ENCODE peak calls at places on chromosomes 5 and 9, in seven cellular contexts. P, S, T, K, H, Y and Q are unnamed samples.

GRCh38 chr5:137401946-137402345 is 97.2 kb downstream of the SPOCK1 start:
- DNase-seq in T (no peak), K (no peak), Y (no peak), S (no peak), P (no peak), H (no peak), Q (no peak)

GRCh38 chr5:32172908-32173393 is 1.2 kb downstream of the GOLPH3 start:
- DNase-seq in H (no peak), P (no peak), Y (no peak), S (peak), T (no peak), K (no peak), Q (no peak)

GRCh38 chr5:59337240-59337639 is 556.3 kb downstream of the PDE4D start:
- DNase-seq in K (no peak), P (no peak), H (no peak), Y (no peak), S (no peak), T (peak), Q (no peak)

GRCh38 chr9:72979405-72980100 is 26.7 kb upstream of the ALDH1A1 start:
- DNase-seq in K (no peak), S (no peak), Y (no peak), T (no peak), P (no peak), H (no peak), Q (no peak)

GRCh38 chr9:119283118-119283794 is 86.0 kb downstream of the BRINP1 start:
- DNase-seq in K (peak), H (peak), T (no peak), S (peak), Y (no peak), P (no peak), Q (no peak)

GRCh38 chr9:121463026-121463827 is 36.4 kb downstream of the GGTA1 start:
- DNase-seq in H (peak), S (peak), K (peak), Y (no peak), P (no peak), T (peak), Q (no peak)

GRCh38 chr9:128190516-128191405 is 611 bp downstream of the CIZ1 start:
- DNase-seq in T (no peak), H (no peak), Y (peak), K (no peak), S (no peak), P (no peak), Q (peak)

GRCh38 chr5:74206571-74207550 is 433.7 kb downstream of the ENC1 start:
- DNase-seq in T (peak), K (peak), P (no peak), Y (peak), H (peak), S (peak), Q (no peak)

GRCh38 chr5:143030349-143030748 is 260.2 kb downstream of the ARHGAP26 start:
- DNase-seq in T (no peak), P (no peak), H (no peak), K (no peak), Y (no peak), S (no peak), Q (no peak)

GRCh38 chr9:86487222-86487841 is 133.1 kb upstream of the TUT7 start:
- DNase-seq in Y (no peak), S (peak), T (no peak), K (peak), H (peak), P (peak), Q (no peak)

GRCh38 chr9:137276757-137277328 is 683 bp upstream of the TOR4A start:
- DNase-seq in P (no peak), H (peak), T (peak), Y (peak), S (peak), K (peak), Q (peak)

GRCh38 chr5:146699129-146699528 is 179.4 kb downstream of the PPP2R2B start:
- DNase-seq in K (no peak), S (no peak), T (no peak), Y (no peak), P (no peak), H (no peak), Q (no peak)

GRCh38 chr9:31188496-31188895 is 1195.9 kb upstream of the ACO1 start:
- DNase-seq in P (no peak), K (no peak), Y (no peak), T (no peak), S (peak), H (no peak), Q (no peak)

GRCh38 chr9:78857371-78858225 is 560.7 kb downstream of the PSAT1 start:
- DNase-seq in Y (no peak), P (no peak), S (no peak), H (no peak), T (no peak), K (no peak), Q (no peak)

GRCh38 chr9:107548298-107549142 is 59.0 kb upstream of the KLF4 start:
- DNase-seq in Y (peak), S (peak), K (peak), P (no peak), T (no peak), H (peak), Q (no peak)

GRCh38 chr5:35488055-35488454 is 129.6 kb upstream of the SPEF2 start:
- DNase-seq in P (no peak), T (no peak), H (no peak), S (no peak), Y (no peak), K (no peak), Q (no peak)

GRCh38 chr5:127934791-127935256 is 148.7 kb upstream of the SLC12A2 start:
- DNase-seq in T (no peak), H (peak), S (peak), Y (no peak), K (peak), P (peak), Q (no peak)

GRCh38 chr9:129785866-129786265 is 17.1 kb upstream of the TOR1B start:
- DNase-seq in H (no peak), K (peak), S (no peak), P (no peak), Y (no peak), T (no peak), Q (no peak)

GRCh38 chr5:14873093-14873492 is 1.5 kb upstream of the ANKH start:
- DNase-seq in S (no peak), Y (no peak), P (no peak), H (no peak), T (no peak), K (no peak), Q (no peak)

GRCh38 chr9:130793589-130793988 is 41.5 kb upstream of the ABL1 start:
- DNase-seq in K (no peak), S (no peak), P (no peak), Y (no peak), T (no peak), H (no peak), Q (no peak)

GRCh38 chr5:32231929-32232328 is 57.8 kb upstream of the GOLPH3 start:
- DNase-seq in H (no peak), P (no peak), K (no peak), S (no peak), Y (no peak), T (no peak), Q (no peak)

GRCh38 chr9:38641142-38641541 is 20.7 kb upstream of the ANKRD18A start:
- DNase-seq in S (no peak), T (no peak), Y (no peak), K (no peak), H (no peak), P (no peak), Q (no peak)

GRCh38 chr5:157651623-157652376 is 438 bp downstream of the SOX30 start:
- DNase-seq in P (peak), K (peak), Y (peak), H (peak), T (peak), S (peak), Q (peak)

GRCh38 chr9:137138058-137138697 is 776 bp upstream of the GRIN1 start:
- DNase-seq in S (no peak), T (no peak), P (no peak), K (no peak), H (no peak), Y (no peak), Q (no peak)

GRCh38 chr9:98707158-98708102 is 1.3 kb downstream of the GABBR2 start:
- DNase-seq in T (peak), P (no peak), H (peak), K (peak), S (peak), Y (no peak), Q (peak)

GRCh38 chr5:422323-423232 is 20.4 kb upstream of the EXOC3 start:
- DNase-seq in P (no peak), H (no peak), K (no peak), T (peak), Y (no peak), S (no peak), Q (no peak)

GRCh38 chr5:176743136-176743827 is 67.1 kb upstream of the UNC5A start:
- DNase-seq in S (no peak), K (no peak), H (no peak), P (no peak), T (no peak), Y (no peak), Q (no peak)

DNA sequence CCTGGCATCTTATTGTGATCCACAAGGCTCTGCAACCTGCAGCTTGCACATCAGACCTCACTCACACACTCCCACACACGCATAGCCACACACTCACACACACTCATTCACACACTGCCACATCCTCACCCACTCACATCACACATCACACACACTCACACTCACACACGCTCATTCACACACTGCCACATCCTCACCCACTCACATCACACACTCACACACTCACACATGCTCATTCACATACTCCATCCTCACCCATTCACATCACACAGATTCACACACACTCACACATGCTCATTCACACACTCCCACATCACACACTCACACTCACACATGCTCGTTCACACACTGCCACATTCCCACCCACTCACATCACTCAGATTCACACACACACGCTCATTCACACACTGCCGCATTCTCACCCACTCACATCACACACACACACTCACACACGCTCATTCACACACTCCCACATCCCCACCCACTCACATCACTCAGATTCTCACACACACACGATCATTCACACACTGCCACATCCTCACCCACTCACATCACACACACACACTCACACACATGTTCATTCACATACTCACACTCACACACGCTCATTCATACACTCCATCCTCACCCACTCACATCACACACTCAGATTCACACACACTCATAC is 47.1 kb upstream of the RXRA start:
- DNase-seq in S (no peak), H (no peak), T (no peak), P (no peak), K (no peak), Y (no peak), Q (no peak)
- TF ChIP-seq CTCF in S (no peak), H (no peak), T (no peak), P (no peak), K (no peak), Y (no peak), Q (no peak)

GRCh38 chr5:37835400-37835973 is 4.4 kb downstream of the GDNF start:
- DNase-seq in T (no peak), K (no peak), P (no peak), S (no peak), Y (no peak), H (no peak), Q (no peak)
- H3K4me3 ChIP-seq in T (no peak), K (no peak), P (no peak), S (peak), Y (no peak), H (no peak), Q (no peak)

DNA sequence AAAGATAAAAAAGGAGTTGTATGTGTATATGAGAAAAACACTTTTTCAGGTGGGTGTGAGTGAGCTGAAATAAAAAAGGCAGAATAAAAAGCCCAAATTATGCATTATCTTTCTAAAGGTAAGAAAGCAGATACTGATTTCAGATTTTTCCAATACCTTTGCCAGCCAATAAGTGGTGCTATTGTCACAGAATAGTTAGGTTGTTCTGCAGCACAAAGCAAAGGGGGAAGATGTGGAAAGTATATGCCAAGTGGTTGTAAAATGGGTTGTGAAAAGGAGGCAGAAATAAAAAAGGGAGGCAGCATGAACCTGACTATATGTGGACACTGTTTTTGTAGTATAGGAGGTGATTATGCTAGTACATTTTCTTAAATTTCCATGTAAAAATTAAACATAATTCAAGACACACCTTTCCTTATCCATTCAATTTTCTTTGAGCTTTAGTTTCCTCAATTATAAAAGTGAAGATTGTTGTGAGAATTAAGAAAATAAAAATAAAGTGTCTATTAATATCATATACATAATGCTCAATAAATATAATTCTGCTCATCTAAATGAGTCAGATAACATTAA is 106.7 kb downstream of the SMIM15 start:
- DNase-seq in T (no peak), K (peak), S (peak), P (no peak), H (peak), Y (no peak), Q (peak)
- TF ChIP-seq CTCF in T (peak), K (peak), S (peak), P (peak), H (peak), Y (peak), Q (peak)

DNA sequence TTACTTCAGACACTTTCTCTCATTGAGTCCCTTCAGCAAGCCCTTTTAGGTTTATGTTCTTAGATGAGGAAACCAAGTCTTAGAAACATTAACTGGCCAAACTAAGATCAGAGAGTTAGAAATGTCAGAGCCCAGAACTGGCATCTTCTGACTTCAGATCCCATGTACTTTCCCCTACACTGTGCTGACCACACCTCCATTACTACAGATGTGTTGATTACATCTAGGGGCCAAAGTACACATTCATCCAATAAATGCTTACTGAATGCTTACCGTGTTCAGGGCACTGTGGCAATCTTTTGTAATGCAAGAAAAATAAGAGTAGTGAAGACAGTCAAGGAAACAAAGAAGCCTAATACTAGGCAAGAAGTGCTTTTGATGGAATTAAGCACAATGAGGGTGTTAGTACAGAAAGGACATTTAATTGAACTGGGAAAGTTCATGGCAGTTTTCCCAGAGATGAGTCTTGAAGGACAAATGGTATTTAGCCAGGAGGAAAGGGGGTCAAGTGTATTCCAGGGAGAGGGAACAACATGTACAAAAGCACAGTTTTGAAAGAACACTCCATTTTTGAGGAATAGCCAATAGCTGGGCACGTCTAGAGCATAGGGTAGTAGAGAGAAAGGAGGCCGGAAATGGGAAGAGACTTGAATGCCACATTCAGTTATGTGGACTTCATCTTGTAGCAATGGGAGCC is 89.7 kb upstream of the CDKN2B start:
- DNase-seq in T (no peak), K (peak), S (no peak), P (no peak), H (no peak), Y (no peak), Q (no peak)
- H3K4me3 ChIP-seq in T (no peak), K (no peak), S (no peak), P (no peak), H (no peak), Y (no peak), Q (no peak)

DNA sequence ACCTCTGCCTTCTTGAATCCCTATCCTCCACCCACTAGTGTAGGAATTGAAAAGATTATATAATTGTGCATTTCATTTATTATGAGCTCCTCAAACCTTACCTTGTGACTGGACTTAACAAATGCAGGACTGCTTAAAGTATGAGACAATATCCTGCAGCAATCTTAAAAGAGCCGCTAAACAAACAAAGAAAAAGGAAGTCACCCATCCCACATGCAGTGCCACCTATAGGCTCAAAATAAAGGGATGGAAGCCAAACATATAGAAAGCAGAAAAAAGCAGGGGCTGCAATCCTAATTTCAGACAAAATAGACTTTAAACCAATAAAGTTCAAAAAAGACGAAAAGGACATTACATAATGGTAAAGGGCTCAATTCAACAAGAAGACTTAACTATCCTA is 8.7 kb downstream of the PCAT7 start:
- DNase-seq in T (no peak), P (no peak), H (no peak), Y (no peak), K (no peak), S (no peak), Q (no peak)
- TF ChIP-seq CTCF in T (no peak), P (no peak), H (no peak), Y (no peak), K (no peak), S (no peak), Q (peak)

DNA sequence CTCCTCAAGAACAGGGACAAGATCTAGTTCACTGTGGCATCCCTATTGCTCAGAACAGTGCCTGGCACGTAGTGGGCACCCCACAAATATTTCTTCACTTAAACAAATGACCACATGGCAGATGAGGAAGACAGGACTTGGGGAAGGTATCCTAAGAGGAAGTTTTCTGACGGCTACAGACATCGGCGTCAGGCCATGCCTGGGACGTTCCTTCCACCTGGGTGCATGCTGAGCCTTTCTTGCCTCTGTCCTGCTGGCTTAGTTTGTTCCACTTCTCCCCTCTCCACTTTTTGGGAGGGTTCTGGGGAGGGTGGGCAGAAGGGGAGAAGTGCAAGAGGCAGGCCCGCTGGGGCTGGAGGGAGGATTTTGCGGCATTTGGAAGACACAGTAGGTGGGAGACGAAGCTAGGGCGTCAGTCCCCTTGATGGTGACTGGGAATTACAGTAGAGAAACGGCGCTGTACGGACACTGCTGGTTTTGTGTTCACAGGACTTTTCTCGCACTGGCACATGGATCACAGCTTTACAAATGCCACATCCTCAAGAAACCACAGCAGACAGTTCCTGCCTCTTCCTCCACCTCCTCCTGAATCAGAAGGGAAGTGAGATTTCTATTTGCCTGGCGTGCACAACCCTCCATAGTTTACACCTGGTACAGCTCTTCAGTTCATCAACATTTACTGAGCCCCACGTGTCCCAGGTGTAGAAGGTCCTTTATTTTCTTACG is 60.4 kb downstream of the NEURL1B start:
- DNase-seq in K (no peak), P (no peak), H (no peak), S (no peak), T (no peak), Y (no peak), Q (no peak)
- H3K4me3 ChIP-seq in K (no peak), P (no peak), H (no peak), S (no peak), T (no peak), Y (no peak), Q (no peak)

GRCh38 chr9:77848897-77849296 is 182.7 kb downstream of the GNAQ start:
- DNase-seq in H (peak), K (peak), T (peak), Y (peak), P (no peak), S (peak), Q (no peak)

GRCh38 chr9:77854258-77854915 is 177.2 kb downstream of the GNAQ start:
- DNase-seq in H (no peak), Y (no peak), T (no peak), P (no peak), S (no peak), K (no peak), Q (no peak)

GRCh38 chr9:77854916-77855314 is 176.7 kb downstream of the GNAQ start:
- DNase-seq in K (no peak), Y (no peak), P (no peak), T (no peak), S (no peak), H (no peak), Q (no peak)

GRCh38 chr9:77848428-77848827 is 183.2 kb downstream of the GNAQ start:
- DNase-seq in H (no peak), Y (no peak), T (no peak), K (no peak), P (no peak), S (peak), Q (no peak)

GRCh38 chr9:77851862-77852602 is 179.6 kb downstream of the GNAQ start:
- DNase-seq in H (no peak), Y (no peak), S (no peak), K (no peak), P (no peak), T (no peak), Q (no peak)
- TF ChIP-seq CTCF in H (no peak), Y (no peak), S (no peak), K (no peak), P (no peak), T (no peak), Q (no peak)